ENCODE peak calls at places on chromosomes 16 and 17, in six cellular contexts. One of them, this sample, is unnamed.

GRCh38 chr17:21199311-21199710 is 14.7 kb downstream of the TMEM11 start:
- DNase-seq in heart right ventricle: no peak
- DNase-seq in heart left ventricle: no peak
- DNase-seq in cardiac muscle cell: no peak
- DNase-seq in tibial artery: no peak
- DNase-seq in AG04450: no peak
- DNase-seq in this sample: no peak

GRCh38 chr17:6426356-6427101 is 8.4 kb downstream of the AIPL1 start:
- DNase-seq in heart right ventricle: no peak
- DNase-seq in AG04450: no peak
- DNase-seq in tibial artery: no peak
- DNase-seq in heart left ventricle: no peak
- DNase-seq in cardiac muscle cell: no peak
- DNase-seq in this sample: no peak

GRCh38 chr17:72121164-72122001 is 563 bp downstream of the SOX9 start:
- DNase-seq in tibial artery: peak
- DNase-seq in heart right ventricle: peak
- DNase-seq in heart left ventricle: peak
- DNase-seq in AG04450: no peak
- DNase-seq in cardiac muscle cell: peak
- DNase-seq in this sample: peak

GRCh38 chr16:64153718-64154117 is 968.1 kb downstream of the CDH11 start:
- DNase-seq in heart left ventricle: no peak
- DNase-seq in heart right ventricle: no peak
- DNase-seq in cardiac muscle cell: no peak
- DNase-seq in tibial artery: no peak
- DNase-seq in AG04450: no peak
- DNase-seq in this sample: no peak

GRCh38 chr17:69474171-69474831 is 59.8 kb downstream of the MAP2K6 start:
- DNase-seq in heart left ventricle: no peak
- DNase-seq in tibial artery: no peak
- DNase-seq in cardiac muscle cell: no peak
- DNase-seq in AG04450: no peak
- DNase-seq in heart right ventricle: no peak
- DNase-seq in this sample: no peak

GRCh38 chr17:57533684-57534305 is 211.3 kb downstream of the CCDC182 start:
- DNase-seq in heart left ventricle: no peak
- DNase-seq in AG04450: no peak
- DNase-seq in cardiac muscle cell: peak
- DNase-seq in tibial artery: no peak
- DNase-seq in heart right ventricle: no peak
- DNase-seq in this sample: no peak

GRCh38 chr17:41329279-41329925 is 13.9 kb upstream of the KRTAP17-1 start:
- DNase-seq in heart left ventricle: no peak
- DNase-seq in tibial artery: no peak
- DNase-seq in heart right ventricle: no peak
- DNase-seq in cardiac muscle cell: peak
- DNase-seq in AG04450: no peak
- DNase-seq in this sample: no peak

GRCh38 chr17:44785921-44786320 is 27.1 kb downstream of the ADAM11 start:
- DNase-seq in AG04450: no peak
- DNase-seq in tibial artery: no peak
- DNase-seq in cardiac muscle cell: no peak
- DNase-seq in heart left ventricle: no peak
- DNase-seq in heart right ventricle: no peak
- DNase-seq in this sample: no peak

GRCh38 chr16:8173111-8173644 is 417.1 kb downstream of the TMEM114 start:
- DNase-seq in cardiac muscle cell: peak
- DNase-seq in heart left ventricle: peak
- DNase-seq in AG04450: no peak
- DNase-seq in tibial artery: no peak
- DNase-seq in heart right ventricle: peak
- DNase-seq in this sample: no peak

GRCh38 chr16:505479-506245 is 21.9 kb upstream of the CAPN15 start:
- DNase-seq in cardiac muscle cell: no peak
- DNase-seq in heart right ventricle: no peak
- DNase-seq in AG04450: no peak
- DNase-seq in heart left ventricle: no peak
- DNase-seq in tibial artery: no peak
- DNase-seq in this sample: no peak

GRCh38 chr17:16313159-16314090 is 39.8 kb downstream of the CENPV start:
- DNase-seq in heart left ventricle: no peak
- DNase-seq in cardiac muscle cell: no peak
- DNase-seq in heart right ventricle: no peak
- DNase-seq in AG04450: peak
- DNase-seq in tibial artery: no peak
- DNase-seq in this sample: no peak

GRCh38 chr16:20735504-20735903 is 6.1 kb downstream of the THUMPD1 start:
- DNase-seq in heart left ventricle: no peak
- DNase-seq in tibial artery: no peak
- DNase-seq in AG04450: no peak
- DNase-seq in heart right ventricle: no peak
- DNase-seq in cardiac muscle cell: no peak
- DNase-seq in this sample: no peak

GRCh38 chr17:73604476-73604875 is 39.8 kb downstream of the SDK2 start:
- DNase-seq in heart left ventricle: no peak
- DNase-seq in AG04450: no peak
- DNase-seq in heart right ventricle: no peak
- DNase-seq in tibial artery: no peak
- DNase-seq in cardiac muscle cell: no peak
- DNase-seq in this sample: no peak

GRCh38 chr17:73782641-73783381 is 138.6 kb upstream of the SDK2 start:
- DNase-seq in heart left ventricle: no peak
- DNase-seq in tibial artery: no peak
- DNase-seq in AG04450: no peak
- DNase-seq in cardiac muscle cell: peak
- DNase-seq in heart right ventricle: no peak
- DNase-seq in this sample: no peak

GRCh38 chr17:76142044-76143041 is 1.3 kb upstream of the FOXJ1 start:
- DNase-seq in cardiac muscle cell: no peak
- DNase-seq in heart left ventricle: no peak
- DNase-seq in heart right ventricle: no peak
- DNase-seq in tibial artery: no peak
- DNase-seq in AG04450: no peak
- DNase-seq in this sample: no peak

GRCh38 chr16:55179858-55180585 is 144.0 kb upstream of the IRX6 start:
- DNase-seq in tibial artery: no peak
- DNase-seq in cardiac muscle cell: peak
- DNase-seq in heart left ventricle: no peak
- DNase-seq in heart right ventricle: no peak
- DNase-seq in AG04450: no peak
- DNase-seq in this sample: no peak

GRCh38 chr16:87667443-87667842 is 65.1 kb downstream of the JPH3 start:
- DNase-seq in tibial artery: no peak
- DNase-seq in cardiac muscle cell: no peak
- DNase-seq in heart right ventricle: no peak
- DNase-seq in heart left ventricle: no peak
- DNase-seq in AG04450: no peak
- DNase-seq in this sample: no peak

GRCh38 chr16:85610446-85611204 is 2.5 kb upstream of the GSE1 start:
- DNase-seq in tibial artery: peak
- DNase-seq in heart right ventricle: peak
- DNase-seq in cardiac muscle cell: peak
- DNase-seq in heart left ventricle: peak
- DNase-seq in AG04450: peak
- DNase-seq in this sample: peak
- H3K27ac ChIP-seq in tibial artery: peak
- H3K27ac ChIP-seq in heart right ventricle: peak
- H3K27ac ChIP-seq in cardiac muscle cell: peak
- H3K27ac ChIP-seq in heart left ventricle: peak
- H3K27ac ChIP-seq in AG04450: peak
- H3K27ac ChIP-seq in this sample: peak

GRCh38 chr17:50562266-50563094 is 2.0 kb downstream of the CACNA1G start:
- DNase-seq in cardiac muscle cell: no peak
- DNase-seq in heart left ventricle: no peak
- DNase-seq in tibial artery: no peak
- DNase-seq in heart right ventricle: no peak
- DNase-seq in AG04450: no peak
- DNase-seq in this sample: no peak
- TF ChIP-seq CTCF in cardiac muscle cell: no peak
- TF ChIP-seq CTCF in heart left ventricle: no peak
- TF ChIP-seq CTCF in tibial artery: no peak
- TF ChIP-seq CTCF in heart right ventricle: no peak
- TF ChIP-seq CTCF in AG04450: no peak
- TF ChIP-seq CTCF in this sample: no peak

GRCh38 chr16:68078726-68079615 is 6.2 kb upstream of the NFATC3 start:
- DNase-seq in tibial artery: no peak
- DNase-seq in cardiac muscle cell: no peak
- DNase-seq in AG04450: no peak
- DNase-seq in heart right ventricle: no peak
- DNase-seq in heart left ventricle: no peak
- DNase-seq in this sample: no peak
- H3K27ac ChIP-seq in tibial artery: peak
- H3K27ac ChIP-seq in cardiac muscle cell: no peak
- H3K27ac ChIP-seq in AG04450: no peak
- H3K27ac ChIP-seq in heart right ventricle: peak
- H3K27ac ChIP-seq in heart left ventricle: peak
- H3K27ac ChIP-seq in this sample: peak

GRCh38 chr17:59790936-59791335 is 83.5 kb downstream of the VMP1 start:
- DNase-seq in cardiac muscle cell: no peak
- DNase-seq in heart left ventricle: no peak
- DNase-seq in tibial artery: no peak
- DNase-seq in AG04450: no peak
- DNase-seq in heart right ventricle: no peak
- DNase-seq in this sample: no peak

GRCh38 chr17:59786536-59787319 is 79.3 kb downstream of the VMP1 start:
- DNase-seq in cardiac muscle cell: peak
- DNase-seq in heart right ventricle: peak
- DNase-seq in tibial artery: no peak
- DNase-seq in heart left ventricle: peak
- DNase-seq in AG04450: peak
- DNase-seq in this sample: no peak

GRCh38 chr17:59785091-59785799 is 77.8 kb downstream of the VMP1 start:
- DNase-seq in heart right ventricle: no peak
- DNase-seq in AG04450: no peak
- DNase-seq in tibial artery: no peak
- DNase-seq in heart left ventricle: no peak
- DNase-seq in cardiac muscle cell: no peak
- DNase-seq in this sample: no peak

GRCh38 chr17:59783221-59784016 is 76.0 kb downstream of the VMP1 start:
- DNase-seq in heart right ventricle: no peak
- DNase-seq in AG04450: no peak
- DNase-seq in heart left ventricle: no peak
- DNase-seq in cardiac muscle cell: no peak
- DNase-seq in tibial artery: no peak
- DNase-seq in this sample: no peak

DNA sequence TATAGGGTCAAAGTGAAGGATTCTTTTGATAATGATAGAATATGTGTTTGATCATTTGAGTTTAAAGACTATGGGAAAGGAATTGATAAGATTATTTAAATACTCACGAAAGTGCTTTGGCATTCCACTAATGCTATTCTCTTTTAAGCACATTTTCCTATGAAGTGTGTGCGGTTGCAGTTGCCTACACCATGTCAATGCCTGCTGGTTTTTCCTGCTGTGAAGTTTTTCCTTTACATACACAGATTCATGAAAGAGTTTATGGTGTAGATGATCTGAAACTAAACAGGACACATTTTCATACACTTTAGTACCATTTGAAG is 78.7 kb downstream of the VMP1 start:
- DNase-seq in AG04450: no peak
- DNase-seq in tibial artery: no peak
- DNase-seq in heart right ventricle: no peak
- DNase-seq in cardiac muscle cell: no peak
- DNase-seq in heart left ventricle: no peak
- DNase-seq in this sample: no peak
- TF ChIP-seq CTCF in AG04450: no peak
- TF ChIP-seq CTCF in tibial artery: no peak
- TF ChIP-seq CTCF in heart right ventricle: no peak
- TF ChIP-seq CTCF in cardiac muscle cell: no peak
- TF ChIP-seq CTCF in heart left ventricle: no peak
- TF ChIP-seq CTCF in this sample: no peak

GRCh38 chr17:1107777-1108559 is 71.8 kb downstream of the ABR start:
- DNase-seq in cardiac muscle cell: no peak
- DNase-seq in AG04450: no peak
- DNase-seq in heart right ventricle: peak
- DNase-seq in tibial artery: peak
- DNase-seq in heart left ventricle: peak
- DNase-seq in this sample: no peak

GRCh38 chr17:1108560-1108809 is 71.3 kb downstream of the ABR start:
- DNase-seq in AG04450: no peak
- DNase-seq in tibial artery: no peak
- DNase-seq in heart right ventricle: no peak
- DNase-seq in cardiac muscle cell: no peak
- DNase-seq in heart left ventricle: peak
- DNase-seq in this sample: no peak

GRCh38 chr17:1110524-1110843 is 69.3 kb downstream of the ABR start:
- DNase-seq in cardiac muscle cell: no peak
- DNase-seq in heart left ventricle: no peak
- DNase-seq in AG04450: no peak
- DNase-seq in heart right ventricle: no peak
- DNase-seq in tibial artery: no peak
- DNase-seq in this sample: no peak

GRCh38 chr17:1109606-1110523 is 69.9 kb downstream of the ABR start:
- DNase-seq in heart right ventricle: no peak
- DNase-seq in AG04450: no peak
- DNase-seq in tibial artery: no peak
- DNase-seq in cardiac muscle cell: peak
- DNase-seq in heart left ventricle: peak
- DNase-seq in this sample: peak

GRCh38 chr17:1108810-1109605 is 70.8 kb downstream of the ABR start:
- DNase-seq in heart right ventricle: peak
- DNase-seq in heart left ventricle: peak
- DNase-seq in tibial artery: peak
- DNase-seq in cardiac muscle cell: peak
- DNase-seq in AG04450: no peak
- DNase-seq in this sample: no peak
- H3K27ac ChIP-seq in heart right ventricle: peak
- H3K27ac ChIP-seq in heart left ventricle: peak
- H3K27ac ChIP-seq in tibial artery: peak
- H3K27ac ChIP-seq in cardiac muscle cell: peak
- H3K27ac ChIP-seq in AG04450: no peak
- H3K27ac ChIP-seq in this sample: peak